ENCODE peak calls at places on chromosomes 6 and 20, in four cellular contexts. S, Y, W and R are unnamed samples.

GRCh38 chr6:161744211-161745067 is 470.6 kb upstream of the AGPAT4 start:
- DNase-seq in S (no peak), Y (no peak), W (no peak), R (no peak)

GRCh38 chr20:54199721-54200176 is 8.1 kb upstream of the PFDN4 start:
- DNase-seq in S (peak; percentile 58), Y (peak; percentile 72), W (peak; percentile 83), R (peak; percentile 84)

GRCh38 chr6:2021713-2022125 is 223.7 kb downstream of the GMDS start:
- DNase-seq in S (peak; percentile 83), Y (peak; percentile 61), W (peak; percentile 94), R (peak; percentile 38)

GRCh38 chr6:137811912-137812553 is 55.0 kb upstream of the TNFAIP3 start:
- DNase-seq in S (no peak), Y (no peak), W (no peak), R (no peak)

GRCh38 chr6:121499666-121500065 is 64.2 kb downstream of the GJA1 start:
- DNase-seq in S (no peak), Y (no peak), W (no peak), R (no peak)

GRCh38 chr20:50189681-50190250 is 864 bp upstream of the CEBPB start:
- DNase-seq in S (no peak), Y (peak; percentile 85), W (no peak), R (peak; percentile 75)

GRCh38 chr20:40895182-40895581 is 133.4 kb upstream of the TOP1 start:
- DNase-seq in S (no peak), Y (no peak), W (no peak), R (no peak)

GRCh38 chr6:160336200-160336599 is 12.0 kb upstream of the SLC22A3 start:
- DNase-seq in S (no peak), Y (no peak), W (no peak), R (no peak)

GRCh38 chr6:41352396-41352795 is 17.0 kb downstream of the NCR2 start:
- DNase-seq in S (no peak), Y (no peak), W (no peak), R (no peak)

GRCh38 chr6:138824482-138825134 is 28.7 kb downstream of the ECT2L start:
- DNase-seq in S (no peak), Y (no peak), W (peak; percentile 59), R (no peak)

GRCh38 chr6:50952092-50952932 is 133.6 kb downstream of the TFAP2B start:
- DNase-seq in S (no peak), Y (no peak), W (peak; percentile 41), R (no peak)

GRCh38 chr20:19981091-19981490 is 36.1 kb upstream of the NAA20 start:
- DNase-seq in S (peak; percentile 50), Y (no peak), W (no peak), R (no peak)

GRCh38 chr6:146850238-146850896 is 251.6 kb downstream of the ADGB start:
- DNase-seq in S (no peak), Y (no peak), W (peak; percentile 54), R (no peak)

GRCh38 chr20:36126836-36127529 is 27.6 kb upstream of the EPB41L1 start:
- DNase-seq in S (no peak), Y (no peak), W (no peak), R (no peak)

GRCh38 chr6:46491201-46491788 is at the start of gene RCAN2:
- DNase-seq in S (peak; percentile 88), Y (peak; percentile 69), W (peak; percentile 50), R (peak; percentile 74)

DNA sequence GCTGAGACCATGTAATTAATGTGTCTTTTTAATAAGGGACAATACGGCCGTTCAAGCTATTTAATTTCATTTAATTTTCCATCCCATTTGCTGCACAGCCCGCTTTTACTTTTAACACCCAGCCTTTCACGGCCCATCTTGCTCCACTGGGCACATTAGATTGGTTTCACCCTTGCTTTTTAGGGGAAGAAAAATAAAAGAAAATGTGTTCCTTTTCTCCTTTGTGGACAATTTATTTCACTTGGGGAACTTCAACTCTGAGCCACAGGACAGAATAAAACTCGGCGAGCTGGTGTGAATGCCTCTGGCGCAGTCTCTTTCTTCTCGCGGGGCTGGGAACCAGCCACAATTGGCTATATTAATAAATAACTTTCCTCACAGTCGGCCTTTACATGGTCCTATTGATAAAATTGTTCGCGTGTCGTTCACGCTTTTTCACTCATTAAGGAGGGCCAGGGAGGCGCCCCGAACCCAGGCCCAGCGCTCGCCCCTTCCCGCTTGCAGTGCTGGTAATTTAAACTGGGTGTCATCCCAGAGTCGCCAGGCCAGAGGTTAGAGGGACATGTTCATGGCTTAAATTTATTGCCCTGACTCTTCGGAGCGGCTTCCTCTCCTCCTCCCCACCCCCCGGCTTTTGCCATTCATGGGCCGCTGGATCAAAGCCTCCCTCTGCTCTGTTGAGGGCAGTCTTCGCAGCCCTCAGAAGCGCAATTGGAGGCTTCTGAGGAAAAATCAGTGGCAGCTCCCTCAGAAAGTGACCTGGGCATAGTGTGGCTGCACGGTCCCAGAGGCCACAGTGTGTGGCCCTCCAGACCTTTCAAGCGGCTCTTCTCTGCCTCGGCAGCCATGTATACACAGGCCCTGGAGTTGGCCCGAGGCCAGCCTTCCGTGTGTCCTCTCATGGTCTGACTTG is 2.2 kb upstream of the PRDM13 start:
- DNase-seq in S (no peak), Y (peak; percentile 49), W (no peak), R (no peak)
- H3K4me3 ChIP-seq in S (peak overlapping the region; percentile 37), Y (peak overlapping the region; percentile 43), W (no peak overlapping the region), R (no peak overlapping the region)

GRCh38 chr6:56749632-56750151 is 107.0 kb upstream of the DST start:
- DNase-seq in S (no peak), Y (no peak), W (peak; percentile 93), R (no peak)
- H3K4me3 ChIP-seq in S (no peak overlapping the region), Y (no peak overlapping the region), W (no peak overlapping the region), R (no peak overlapping the region)

GRCh38 chr6:27616313-27617045 is 143.6 kb upstream of the ZNF184 start:
- DNase-seq in S (no peak), Y (no peak), W (no peak), R (no peak)
- H3K4me3 ChIP-seq in S (peak overlapping the region; percentile 33), Y (no peak overlapping the region), W (peak overlapping the region; percentile 57), R (no peak overlapping the region)

GRCh38 chr6:106466211-106466610 is 105.7 kb downstream of the CRYBG1 start:
- DNase-seq in S (no peak), Y (no peak), W (no peak), R (no peak)
- H3K4me3 ChIP-seq in S (no peak overlapping the region), Y (no peak overlapping the region), W (no peak overlapping the region), R (no peak overlapping the region)

GRCh38 chr20:14336667-14337066 is 745 bp downstream of the FLRT3 start:
- DNase-seq in S (no peak), Y (no peak), W (peak; percentile 45), R (peak; percentile 7)
- H3K4me3 ChIP-seq in S (peak overlapping the region; percentile 46), Y (peak overlapping the region; percentile 53), W (peak overlapping the region; percentile 93), R (no peak overlapping the region)

DNA sequence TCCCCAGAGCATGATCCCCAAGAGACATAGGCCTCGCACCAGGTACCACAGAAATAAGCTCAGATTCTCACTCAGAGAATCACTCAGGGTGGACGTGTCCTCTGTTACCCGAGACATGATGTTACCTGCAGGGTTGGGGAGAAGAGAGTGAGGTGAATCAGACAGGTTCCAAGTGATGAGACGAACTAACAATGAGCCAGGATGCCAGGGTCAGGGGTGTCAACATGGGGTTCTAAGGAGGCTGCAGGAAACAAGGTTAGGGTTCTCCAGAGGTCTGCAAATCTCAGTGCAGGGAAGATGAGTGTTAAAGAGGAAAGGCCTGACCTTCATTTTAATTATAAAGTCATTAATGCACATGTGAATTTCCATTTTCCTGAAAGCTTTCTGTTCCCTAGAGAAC is 2.5 kb downstream of the TAP1 start:
- DNase-seq in S (no peak), Y (no peak), W (no peak), R (no peak)
- H3K4me3 ChIP-seq in S (no peak overlapping the region), Y (no peak overlapping the region), W (no peak overlapping the region), R (no peak overlapping the region)

GRCh38 chr6:31777667-31778050 is 531 bp upstream of the VWA7 start:
- DNase-seq in S (no peak), Y (no peak), W (no peak), R (no peak)
- H3K4me3 ChIP-seq in S (peak overlapping the region; percentile 48), Y (no peak overlapping the region), W (no peak overlapping the region), R (no peak overlapping the region)

DNA sequence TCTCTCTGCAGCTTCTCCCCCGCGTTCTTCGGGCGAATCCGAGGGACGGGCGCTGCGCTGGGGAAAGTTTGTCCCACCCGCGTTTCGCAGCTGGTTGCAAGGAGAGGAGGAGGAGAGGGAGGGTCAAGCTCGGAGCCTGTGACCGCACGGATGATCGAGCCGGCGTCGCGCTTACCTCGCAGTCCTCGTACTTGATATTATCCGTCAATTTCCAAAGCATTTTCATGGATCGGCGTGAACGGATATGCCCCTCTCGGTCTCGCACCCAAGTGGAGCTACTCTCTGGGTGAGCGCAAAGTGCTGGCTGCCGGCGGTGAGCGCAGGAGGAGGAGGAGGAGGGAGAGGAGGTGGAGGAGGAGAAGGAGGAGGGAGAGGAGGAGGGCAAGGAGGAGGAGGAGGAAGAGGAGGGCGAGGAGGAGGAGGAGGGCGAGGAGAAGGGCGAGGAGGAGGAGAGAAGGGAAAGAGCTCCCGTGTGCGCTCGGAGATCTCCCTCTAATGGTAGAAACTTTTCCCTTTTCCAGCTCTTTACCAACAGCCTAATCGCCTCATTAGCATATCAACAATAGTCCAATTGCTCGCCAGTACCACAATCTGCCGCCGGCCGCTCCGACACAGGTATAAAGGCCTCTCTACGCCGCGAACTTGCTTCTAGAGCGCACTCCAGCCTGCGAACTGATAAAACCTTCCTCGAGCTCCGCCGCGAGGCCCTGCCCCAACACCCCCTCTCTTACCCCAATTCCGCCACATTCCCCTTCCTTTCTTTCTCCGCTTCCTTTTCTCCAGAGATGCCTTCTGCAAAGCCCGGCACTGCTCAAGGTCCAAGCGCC is at the start of gene TFAP2A:
- DNase-seq in S (no peak), Y (no peak), W (peak; percentile 95), R (no peak)
- H3K4me3 ChIP-seq in S (peak within 1 kb of the TSS; percentile 67), Y (peak within 1 kb of the TSS; percentile 17), W (peak within 1 kb of the TSS; percentile 84), R (no peak within 1 kb of the TSS)